ENCODE peak calls at places on chromosome 18, in eight cellular contexts. C is CD8-positive, alpha-beta memory T cell; W is GM04504; Y is GM20000; A is WTC11; Z is Daoy; J is stimulated activated naive CD8-positive, alpha-beta T cell treated with anti-CD3 and anti-CD28 coated beads, Interleukin-15, amount 100 ng/mL, for 72 hours; E is sigmoid colon. T is an unnamed sample.

GRCh38 chr18:67517224-67517765 is 775 bp upstream of the DSEL start:
- DNase-seq in C (no peak), W (no peak), Z (no peak), E (peak), Y (no peak), J (peak), A (no peak), T (no peak)

GRCh38 chr18:56721031-56721430 is 69.9 kb downstream of the WDR7 start:
- DNase-seq in C (no peak), A (no peak), Z (no peak), W (no peak), Y (no peak), J (no peak), E (no peak), T (no peak)

GRCh38 chr18:3612315-3612714 is 162.3 kb downstream of the TGIF1 start:
- DNase-seq in J (no peak), Y (no peak), E (peak), A (no peak), W (no peak), Z (no peak), C (no peak), T (no peak)

GRCh38 chr18:38747153-38747552 is 1181.6 kb upstream of the CELF4 start:
- DNase-seq in E (no peak), J (no peak), Y (no peak), A (no peak), C (no peak), Z (no peak), W (no peak), T (no peak)

GRCh38 chr18:79542876-79543750 is 136.5 kb upstream of the CTDP1 start:
- DNase-seq in C (no peak), Z (no peak), W (no peak), Y (no peak), J (no peak), E (no peak), A (no peak), T (no peak)

GRCh38 chr18:6569813-6570212 is 155.1 kb upstream of the L3MBTL4 start:
- DNase-seq in Z (no peak), Y (no peak), W (no peak), J (no peak), E (no peak), A (no peak), C (no peak), T (no peak)

GRCh38 chr18:62713651-62714247 is 1.6 kb upstream of the PHLPP1 start:
- DNase-seq in Z (no peak), A (peak), E (no peak), Y (no peak), C (no peak), W (no peak), J (no peak), T (no peak)

GRCh38 chr18:76380791-76381405 is 114.1 kb downstream of the ZNF516 start:
- DNase-seq in J (peak), W (no peak), C (no peak), E (peak), Z (peak), Y (no peak), A (peak), T (no peak)

GRCh38 chr18:60389314-60389713 is 16.7 kb upstream of the MC4R start:
- DNase-seq in J (no peak), E (no peak), Y (no peak), Z (no peak), C (no peak), A (no peak), W (no peak), T (no peak)

GRCh38 chr18:12317664-12318333 is 9.8 kb downstream of the TUBB6 start:
- DNase-seq in Z (no peak), A (no peak), Y (no peak), C (no peak), W (peak), E (no peak), J (no peak), T (no peak)

GRCh38 chr18:3648695-3649094 is 198.7 kb downstream of the TGIF1 start:
- DNase-seq in E (no peak), Y (no peak), C (no peak), A (no peak), W (no peak), Z (no peak), J (no peak), T (no peak)

GRCh38 chr18:77622009-77622692 is 372.5 kb downstream of the GALR1 start:
- DNase-seq in A (no peak), C (peak), E (no peak), W (no peak), J (no peak), Z (peak), Y (no peak), T (peak)

GRCh38 chr18:55317322-55317721 is 270.7 kb downstream of the TCF4 start:
- DNase-seq in Y (no peak), C (no peak), J (no peak), Z (no peak), W (no peak), E (no peak), A (no peak), T (no peak)

GRCh38 chr18:49230331-49230730 is 230.1 kb downstream of the DYM start:
- DNase-seq in Y (no peak), A (no peak), W (no peak), J (no peak), C (no peak), Z (no peak), E (no peak), T (no peak)

GRCh38 chr18:26017929-26018328 is 72.5 kb downstream of the SS18 start:
- DNase-seq in W (no peak), J (no peak), Y (peak), E (no peak), Z (no peak), C (no peak), A (no peak), T (no peak)

GRCh38 chr18:54130631-54131030 is 93.8 kb downstream of the MBD2 start:
- DNase-seq in J (no peak), W (no peak), A (no peak), Z (no peak), Y (no peak), E (no peak), C (no peak), T (no peak)

GRCh38 chr18:68564348-68564747 is 150.6 kb downstream of the TMX3 start:
- DNase-seq in W (no peak), A (no peak), Y (no peak), J (no peak), Z (no peak), E (no peak), C (no peak), T (no peak)

GRCh38 chr18:48997985-48998831 is 47.4 kb upstream of the SMAD7 start:
- DNase-seq in E (peak), Y (no peak), C (no peak), Z (peak), A (peak), J (no peak), W (peak), T (no peak)

GRCh38 chr18:56314396-56314795 is 324.0 kb downstream of the TXNL1 start:
- DNase-seq in J (no peak), Z (no peak), W (no peak), Y (no peak), A (no peak), E (no peak), C (no peak), T (no peak)

GRCh38 chr18:5075297-5075696 is 121.8 kb downstream of the AKAIN1 start:
- DNase-seq in C (no peak), Z (no peak), J (no peak), A (no peak), E (no peak), Y (no peak), W (no peak), T (no peak)